ENCODE peak calls at places on chromosomes 3 and 15, in six cellular contexts. One of them, this sample, is unnamed.

GRCh38 chr3:42488687-42489086 is 13.8 kb upstream of the VIPR1 start:
- DNase-seq in left ventricle myocardium superior: no peak
- DNase-seq in stimulated activated CD8-positive, alpha-beta memory T cell treated with anti-CD3 and anti-CD28 coated beads, Interleukin-7, amount 100 ng/mL, for 24 hours: no peak
- DNase-seq in NCI-H1092 treated with DMSO at 0.1 percent for 48 hours: no peak
- DNase-seq in endothelial cell of umbilical vein: no peak
- DNase-seq in NB4: no peak
- DNase-seq in this sample: no peak

GRCh38 chr15:63473999-63474809 is 30.2 kb upstream of the USP3 start:
- DNase-seq in endothelial cell of umbilical vein: no peak
- DNase-seq in stimulated activated CD8-positive, alpha-beta memory T cell treated with anti-CD3 and anti-CD28 coated beads, Interleukin-7, amount 100 ng/mL, for 24 hours: no peak
- DNase-seq in NCI-H1092 treated with DMSO at 0.1 percent for 48 hours: peak
- DNase-seq in NB4: no peak
- DNase-seq in left ventricle myocardium superior: no peak
- DNase-seq in this sample: no peak

GRCh38 chr3:76570436-76571057 is 469.4 kb upstream of the ROBO2 start:
- DNase-seq in left ventricle myocardium superior: no peak
- DNase-seq in stimulated activated CD8-positive, alpha-beta memory T cell treated with anti-CD3 and anti-CD28 coated beads, Interleukin-7, amount 100 ng/mL, for 24 hours: no peak
- DNase-seq in endothelial cell of umbilical vein: no peak
- DNase-seq in NCI-H1092 treated with DMSO at 0.1 percent for 48 hours: peak
- DNase-seq in NB4: peak
- DNase-seq in this sample: no peak

GRCh38 chr15:70748281-70748747 is 15.0 kb downstream of the UACA start:
- DNase-seq in NCI-H1092 treated with DMSO at 0.1 percent for 48 hours: no peak
- DNase-seq in endothelial cell of umbilical vein: no peak
- DNase-seq in NB4: no peak
- DNase-seq in left ventricle myocardium superior: peak
- DNase-seq in stimulated activated CD8-positive, alpha-beta memory T cell treated with anti-CD3 and anti-CD28 coated beads, Interleukin-7, amount 100 ng/mL, for 24 hours: no peak
- DNase-seq in this sample: peak

GRCh38 chr3:157363393-157363792 is 73.3 kb upstream of the PTX3 start:
- DNase-seq in endothelial cell of umbilical vein: no peak
- DNase-seq in NCI-H1092 treated with DMSO at 0.1 percent for 48 hours: no peak
- DNase-seq in NB4: no peak
- DNase-seq in stimulated activated CD8-positive, alpha-beta memory T cell treated with anti-CD3 and anti-CD28 coated beads, Interleukin-7, amount 100 ng/mL, for 24 hours: no peak
- DNase-seq in left ventricle myocardium superior: no peak
- DNase-seq in this sample: no peak

GRCh38 chr15:45660231-45660979 is 25.6 kb downstream of the SQOR start:
- DNase-seq in NCI-H1092 treated with DMSO at 0.1 percent for 48 hours: no peak
- DNase-seq in left ventricle myocardium superior: no peak
- DNase-seq in endothelial cell of umbilical vein: no peak
- DNase-seq in NB4: no peak
- DNase-seq in stimulated activated CD8-positive, alpha-beta memory T cell treated with anti-CD3 and anti-CD28 coated beads, Interleukin-7, amount 100 ng/mL, for 24 hours: no peak
- DNase-seq in this sample: no peak

GRCh38 chr3:158105710-158106438 is at the start of gene SHOX2:
- DNase-seq in left ventricle myocardium superior: peak
- DNase-seq in stimulated activated CD8-positive, alpha-beta memory T cell treated with anti-CD3 and anti-CD28 coated beads, Interleukin-7, amount 100 ng/mL, for 24 hours: no peak
- DNase-seq in NCI-H1092 treated with DMSO at 0.1 percent for 48 hours: peak
- DNase-seq in NB4: peak
- DNase-seq in endothelial cell of umbilical vein: no peak
- DNase-seq in this sample: peak

GRCh38 chr3:71916747-71917369 is 131.9 kb upstream of the PROK2 start:
- DNase-seq in NCI-H1092 treated with DMSO at 0.1 percent for 48 hours: no peak
- DNase-seq in NB4: no peak
- DNase-seq in left ventricle myocardium superior: peak
- DNase-seq in stimulated activated CD8-positive, alpha-beta memory T cell treated with anti-CD3 and anti-CD28 coated beads, Interleukin-7, amount 100 ng/mL, for 24 hours: no peak
- DNase-seq in endothelial cell of umbilical vein: no peak
- DNase-seq in this sample: no peak

GRCh38 chr3:52202384-52203077 is 4.6 kb downstream of the ALAS1 start:
- DNase-seq in stimulated activated CD8-positive, alpha-beta memory T cell treated with anti-CD3 and anti-CD28 coated beads, Interleukin-7, amount 100 ng/mL, for 24 hours: no peak
- DNase-seq in NB4: peak
- DNase-seq in NCI-H1092 treated with DMSO at 0.1 percent for 48 hours: no peak
- DNase-seq in endothelial cell of umbilical vein: no peak
- DNase-seq in left ventricle myocardium superior: no peak
- DNase-seq in this sample: no peak